ENCODE peak calls at places on chromosomes 11 and 22, in eight cellular contexts. J, L, B, F, R, T, A and Q are unnamed samples. For H3K36me3, the result is how much of the 10 kb centered on the place peaks cover.

GRCh38 chr11:61334434-61335354 is 1.7 kb downstream of the TKFC start:
- DNase-seq in L (no peak), T (no peak), A (no peak), F (peak), R (no peak), J (no peak), B (no peak), Q (peak)

GRCh38 chr11:70834277-70834940 is 418.0 kb downstream of the SHANK2 start:
- DNase-seq in J (no peak), T (no peak), R (no peak), F (no peak), L (no peak), A (no peak), B (no peak), Q (no peak)

GRCh38 chr22:21092797-21093554 is 47.2 kb downstream of the LRRC74B start:
- DNase-seq in J (no peak), T (no peak), A (no peak), B (no peak), F (no peak), L (no peak), R (no peak), Q (no peak)

GRCh38 chr11:13487661-13488030 is 8.2 kb downstream of the PTH start:
- DNase-seq in A (peak), R (peak), B (peak), L (no peak), J (no peak), T (no peak), F (no peak), Q (peak)

GRCh38 chr11:132941024-132941646 is 591.2 kb downstream of the OPCML start:
- DNase-seq in F (peak), L (no peak), T (no peak), R (peak), B (no peak), A (peak), J (peak), Q (peak)

GRCh38 chr11:46306296-46306853 is 28.9 kb downstream of the CREB3L1 start:
- DNase-seq in T (no peak), R (no peak), J (no peak), L (no peak), A (no peak), B (no peak), F (no peak), Q (no peak)

GRCh38 chr22:46815896-46816721 is 53.7 kb downstream of the TBC1D22A start:
- DNase-seq in R (no peak), L (no peak), J (no peak), B (peak), T (no peak), A (no peak), F (no peak), Q (no peak)

GRCh38 chr11:67270256-67271211 is 4.3 kb downstream of the GRK2 start:
- DNase-seq in A (no peak), L (peak), T (no peak), R (peak), F (no peak), J (no peak), B (peak), Q (no peak)

GRCh38 chr11:720642-721346 is 14.8 kb downstream of the EPS8L2 start:
- DNase-seq in J (no peak), R (no peak), A (peak), F (peak), B (peak), L (no peak), T (no peak), Q (no peak)

GRCh38 chr22:49447837-49448236 is 379.8 kb downstream of the BRD1 start:
- DNase-seq in L (no peak), J (no peak), A (no peak), R (no peak), T (no peak), B (no peak), F (no peak), Q (no peak)

GRCh38 chr11:65711785-65712632 is at the start of gene KAT5:
- DNase-seq in L (peak), B (peak), F (peak), A (peak), R (peak), J (peak), T (peak), Q (peak)

GRCh38 chr11:123429336-123429735 is 733 bp upstream of the GRAMD1B start:
- DNase-seq in T (no peak), R (no peak), L (no peak), A (no peak), F (no peak), J (no peak), B (no peak), Q (no peak)

GRCh38 chr11:2257023-2257700 is 13.2 kb downstream of the ASCL2 start:
- DNase-seq in R (no peak), A (no peak), F (peak), T (no peak), L (no peak), B (peak), J (no peak), Q (no peak)

GRCh38 chr22:41360126-41360525 is 21.6 kb upstream of the TEF start:
- DNase-seq in B (no peak), J (no peak), F (peak), T (no peak), A (no peak), R (no peak), L (no peak), Q (no peak)

GRCh38 chr22:19844423-19845368 is 10.0 kb downstream of the GNB1L start:
- DNase-seq in L (peak), B (peak), F (no peak), A (no peak), T (no peak), J (no peak), R (peak), Q (no peak)

GRCh38 chr11:106409201-106409600 is 331.7 kb downstream of the AASDHPPT start:
- DNase-seq in B (no peak), L (no peak), A (no peak), F (no peak), J (no peak), R (no peak), T (no peak), Q (no peak)

GRCh38 chr22:46027219-46028068 is 50.5 kb upstream of the WNT7B start:
- DNase-seq in L (peak), B (peak), R (no peak), T (no peak), A (no peak), J (no peak), F (peak), Q (no peak)

GRCh38 chr11:71251761-71252433 is 480 bp downstream of the SHANK2 start:
- DNase-seq in A (peak), J (no peak), T (no peak), B (peak), R (no peak), L (peak), F (peak), Q (peak)

GRCh38 chr11:11850668-11851067 is 8.9 kb downstream of the USP47 start:
- DNase-seq in A (no peak), R (no peak), F (no peak), L (no peak), B (no peak), J (no peak), T (no peak), Q (no peak)

GRCh38 chr11:120021978-120022377 is 115.9 kb downstream of the TRIM29 start:
- DNase-seq in T (no peak), L (no peak), R (no peak), F (peak), J (no peak), A (no peak), B (no peak), Q (no peak)

GRCh38 chr11:60912223-60912850 is 1.6 kb upstream of the TMEM109 start:
- DNase-seq in F (no peak), R (no peak), B (no peak), L (no peak), J (no peak), T (no peak), A (no peak), Q (no peak)

GRCh38 chr22:38069372-38070249 is 12.4 kb downstream of the PICK1 start:
- DNase-seq in T (no peak), F (peak), L (no peak), J (no peak), A (no peak), R (peak), B (peak), Q (peak)

GRCh38 chr22:25700996-25701815 is 40.8 kb upstream of the MYO18B start:
- DNase-seq in A (no peak), L (no peak), F (peak), R (no peak), J (peak), B (no peak), T (no peak), Q (peak)

GRCh38 chr11:29481721-29482120 is 535.1 kb downstream of the KCNA4 start:
- DNase-seq in L (no peak), A (no peak), J (no peak), B (no peak), F (no peak), T (no peak), R (peak), Q (no peak)

GRCh38 chr11:44417756-44418437 is 108.0 kb upstream of the ALX4 start:
- DNase-seq in A (no peak), L (no peak), B (no peak), T (no peak), R (no peak), J (no peak), F (peak), Q (no peak)

GRCh38 chr22:50621948-50622722 is 5.8 kb downstream of the ARSA start:
- DNase-seq in A (no peak), L (peak), B (peak), T (no peak), F (no peak), R (no peak), J (no peak), Q (no peak)

GRCh38 chr22:44211946-44212930 is 31.5 kb downstream of the PARVG start:
- DNase-seq in L (peak), F (no peak), A (no peak), B (no peak), J (no peak), R (no peak), T (no peak), Q (peak)

GRCh38 chr11:78742430-78742829 is 167.8 kb upstream of the NARS2 start:
- DNase-seq in T (no peak), B (peak), A (no peak), L (peak), R (no peak), F (no peak), J (no peak), Q (no peak)

GRCh38 chr11:122751298-122752070 is 86.8 kb upstream of the CRTAM start:
- DNase-seq in T (no peak), A (no peak), R (no peak), B (no peak), J (no peak), L (no peak), F (no peak), Q (no peak)

GRCh38 chr11:117701781-117702180 is 95.2 kb downstream of the DSCAML1 start:
- DNase-seq in B (no peak), T (no peak), F (no peak), L (no peak), R (no peak), J (no peak), A (no peak), Q (no peak)

GRCh38 chr11:78218707-78219492 is 30.2 kb downstream of the USP35 start:
- DNase-seq in F (no peak), A (no peak), J (no peak), B (no peak), L (no peak), T (no peak), R (no peak), Q (no peak)

GRCh38 chr11:118100691-118101232 is 14.0 kb upstream of the SMIM35 start:
- DNase-seq in B (no peak), A (no peak), J (no peak), L (no peak), F (no peak), T (no peak), R (no peak), Q (no peak)

DNA sequence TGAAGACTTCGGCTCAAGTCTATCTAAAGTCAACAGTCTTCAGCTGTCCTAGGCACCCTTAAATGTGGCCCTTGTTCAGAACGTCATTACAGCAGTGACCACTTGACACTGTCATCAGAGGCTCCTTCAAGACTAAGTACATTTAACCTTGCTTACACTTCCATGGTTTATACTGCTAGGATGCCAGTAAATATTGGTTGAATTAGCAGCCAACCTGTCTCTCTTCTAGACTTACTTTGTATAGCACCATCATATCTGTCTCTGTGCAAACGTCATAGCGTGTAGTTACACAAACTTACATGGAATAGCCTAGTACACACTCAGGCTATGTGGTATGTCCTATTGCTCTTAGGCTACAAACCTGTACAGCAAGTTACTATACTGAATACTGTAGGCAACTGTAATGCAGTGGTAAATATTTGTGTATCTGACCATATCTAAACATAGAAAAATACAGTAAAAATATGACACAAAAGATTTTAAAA is 13.3 kb upstream of the C11orf91 start:
- DNase-seq in L (peak), B (no peak), J (no peak), T (no peak), A (no peak), F (no peak), R (no peak), Q (peak)
- H3K36me3 ChIP-seq in L (under half), B (under half), J (under half), T (half or more), A (half or more), F (under half), R (half or more), Q (under half)

GRCh38 chr22:48436201-48436931 is 1391.3 kb downstream of the BRD1 start:
- DNase-seq in B (no peak), A (no peak), R (no peak), F (no peak), J (no peak), T (no peak), L (no peak), Q (no peak)
- H3K36me3 ChIP-seq in B (under half), A (under half), R (under half), F (under half), J (under half), T (under half), L (under half), Q (under half)

GRCh38 chr11:121517996-121518395 is 65.2 kb upstream of the SORL1-AS1 start:
- DNase-seq in F (no peak), B (no peak), J (no peak), T (no peak), A (no peak), R (no peak), L (no peak), Q (no peak)
- H3K36me3 ChIP-seq in F (under half), B (under half), J (under half), T (half or more), A (under half), R (under half), L (under half), Q (under half)

GRCh38 chr11:93767018-93767417 is 17.1 kb upstream of the MED17 start:
- DNase-seq in J (no peak), B (no peak), R (no peak), A (no peak), L (no peak), F (no peak), T (no peak), Q (no peak)
- H3K36me3 ChIP-seq in J (under half), B (under half), R (under half), A (under half), L (under half), F (under half), T (under half), Q (under half)

DNA sequence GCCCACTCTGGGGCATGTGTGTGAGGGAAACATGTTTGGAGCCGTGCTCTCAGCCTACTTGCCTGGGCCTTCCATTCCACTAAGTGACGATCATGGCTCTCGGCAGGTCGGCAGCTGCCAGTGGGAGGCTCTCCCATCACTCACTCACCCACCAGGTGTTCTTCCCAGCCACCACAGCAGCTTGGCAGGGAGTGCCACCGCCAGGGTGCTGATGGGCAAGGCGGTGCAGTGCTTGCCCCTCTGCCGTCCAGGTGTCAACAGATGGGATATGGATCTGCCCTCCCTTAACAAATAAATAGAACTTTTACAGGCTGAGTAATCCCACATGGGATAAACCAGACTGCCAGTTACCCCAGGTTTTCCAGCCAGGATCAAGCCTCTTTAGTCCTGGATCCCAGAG is 205.5 kb upstream of the TMEM45B start:
- DNase-seq in L (no peak), A (no peak), F (no peak), T (no peak), R (no peak), J (no peak), B (no peak), Q (no peak)
- H3K36me3 ChIP-seq in L (under half), A (under half), F (under half), T (under half), R (under half), J (under half), B (under half), Q (under half)

GRCh38 chr11:114482114-114482513 is 42.8 kb downstream of the REXO2 start:
- DNase-seq in A (no peak), J (no peak), T (no peak), F (no peak), R (no peak), B (no peak), L (no peak), Q (peak)

GRCh38 chr11:114477946-114478537 is 38.8 kb downstream of the REXO2 start:
- DNase-seq in L (no peak), T (no peak), A (no peak), F (no peak), R (no peak), B (no peak), J (no peak), Q (no peak)

GRCh38 chr11:114483929-114484328 is 44.7 kb downstream of the REXO2 start:
- DNase-seq in L (no peak), A (no peak), B (no peak), R (no peak), F (no peak), J (no peak), T (no peak), Q (no peak)

GRCh38 chr11:114479331-114479730 is 40.1 kb downstream of the REXO2 start:
- DNase-seq in J (no peak), A (no peak), L (no peak), B (no peak), T (no peak), F (no peak), R (no peak), Q (no peak)

GRCh38 chr11:114478768-114479167 is 39.5 kb downstream of the REXO2 start:
- DNase-seq in L (no peak), T (no peak), J (no peak), R (no peak), A (no peak), B (no peak), F (no peak), Q (peak)
- H3K36me3 ChIP-seq in L (under half), T (under half), J (under half), R (under half), A (under half), B (under half), F (under half), Q (under half)

GRCh38 chr11:3684787-3685186 is 13.6 kb upstream of the CHRNA10 start:
- DNase-seq in L (no peak), A (no peak), F (no peak), R (no peak), B (no peak), J (no peak), T (no peak), Q (no peak)
- H3K36me3 ChIP-seq in L (under half), A (half or more), F (under half), R (under half), B (under half), J (under half), T (half or more), Q (half or more)